ENCODE peak calls at places on chromosomes 3 and 15, in nine cellular contexts. M, T, P, D, C, R, Y, X and E are unnamed samples.

GRCh38 chr3:122508135-122508914 is 6.4 kb downstream of the KPNA1 start:
- DNase-seq in M (no peak), Y (no peak), P (no peak), R (no peak), X (no peak), C (no peak), T (no peak), D (no peak), E (no peak)

GRCh38 chr15:68055224-68055705 is 1.1 kb downstream of the PIAS1 start:
- DNase-seq in C (no peak), D (peak), P (peak), Y (no peak), R (peak), T (peak), X (no peak), M (no peak), E (no peak)

GRCh38 chr15:78840661-78841060 is 29.4 kb upstream of the ADAMTS7 start:
- DNase-seq in X (no peak), P (no peak), R (peak), M (no peak), D (no peak), C (no peak), T (no peak), Y (no peak), E (no peak)

GRCh38 chr3:129441782-129442181 is 1.8 kb downstream of the IFT122 start:
- DNase-seq in Y (no peak), X (no peak), C (no peak), R (peak), P (no peak), T (no peak), M (no peak), D (no peak), E (no peak)

GRCh38 chr15:69143756-69144436 is 16.5 kb upstream of the GLCE start:
- DNase-seq in M (no peak), X (no peak), Y (no peak), C (no peak), D (no peak), T (no peak), R (no peak), P (no peak), E (no peak)

GRCh38 chr15:88932271-88932874 is 19.2 kb upstream of the MFGE8 start:
- DNase-seq in D (no peak), R (no peak), C (no peak), P (no peak), M (no peak), X (no peak), T (no peak), Y (no peak), E (no peak)

GRCh38 chr3:62587579-62588031 is 214.3 kb upstream of the FEZF2 start:
- DNase-seq in X (no peak), M (no peak), R (peak), D (no peak), T (no peak), Y (no peak), P (no peak), C (peak), E (no peak)

GRCh38 chr15:89442671-89443307 is 53.6 kb downstream of the RHCG start:
- DNase-seq in D (peak), R (peak), P (peak), C (no peak), Y (peak), M (no peak), X (no peak), T (peak), E (no peak)

GRCh38 chr15:56205061-56205876 is 38.4 kb downstream of the RFX7 start:
- DNase-seq in Y (no peak), D (no peak), M (no peak), R (no peak), P (no peak), X (no peak), C (no peak), T (no peak), E (no peak)

GRCh38 chr3:78867409-78868372 is 900.1 kb downstream of the ROBO1 start:
- DNase-seq in C (no peak), X (no peak), M (no peak), D (no peak), T (no peak), P (no peak), R (no peak), Y (no peak), E (no peak)

GRCh38 chr3:39254806-39255449 is 24.9 kb downstream of the CX3CR1 start:
- DNase-seq in X (no peak), C (no peak), R (no peak), P (no peak), D (no peak), M (no peak), T (no peak), Y (no peak), E (no peak)

GRCh38 chr3:46351646-46352045 is 2.3 kb upstream of the CCR2 start:
- DNase-seq in M (no peak), R (no peak), C (peak), T (no peak), Y (no peak), D (no peak), P (no peak), X (no peak), E (no peak)

DNA sequence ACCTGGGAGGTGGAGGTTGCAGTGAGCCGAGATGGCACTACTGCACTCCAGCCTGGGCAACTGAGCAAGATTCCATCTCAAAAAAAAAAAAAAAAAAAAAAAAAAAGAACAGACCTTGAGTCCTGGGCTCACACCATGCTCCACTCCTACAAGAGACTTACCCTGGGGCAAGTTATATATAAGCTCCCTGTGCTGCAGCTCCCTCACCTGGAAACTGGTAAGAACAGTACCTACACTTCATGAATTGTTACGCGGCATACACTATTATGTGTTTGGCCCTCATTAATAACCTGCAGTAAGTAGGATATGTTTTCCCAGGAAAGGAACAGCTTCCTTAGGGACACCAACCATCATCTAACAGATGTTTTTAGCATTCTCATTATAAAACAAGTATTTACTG is 119.6 kb downstream of the FMN1 start:
- DNase-seq in D (peak), C (no peak), P (no peak), Y (no peak), T (no peak), X (no peak), R (no peak), M (no peak), E (no peak)
- TF ChIP-seq CTCF in D (peak), C (no peak), P (no peak), Y (no peak), T (no peak), X (peak), R (no peak), M (no peak), E (no peak)

DNA sequence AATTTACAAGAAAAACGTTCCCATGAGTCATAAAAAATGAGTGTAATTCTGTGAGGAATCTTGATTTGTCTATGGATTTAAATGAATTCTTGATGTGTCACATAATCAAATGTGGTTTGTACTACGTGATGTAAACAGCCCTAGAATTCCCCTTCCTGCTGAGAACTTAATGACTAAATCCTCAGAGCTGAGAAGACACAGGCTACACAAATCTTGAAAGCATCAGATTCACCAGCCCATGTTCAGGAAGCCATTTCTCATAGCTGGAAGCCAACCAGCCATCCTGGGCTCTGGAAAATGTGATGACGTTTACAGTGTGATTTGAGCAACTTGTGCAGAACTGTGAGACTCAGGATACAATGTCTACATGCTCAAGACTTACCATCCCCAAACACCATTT is 193.7 kb upstream of the MME start:
- DNase-seq in X (no peak), M (no peak), Y (no peak), C (no peak), R (peak), P (no peak), T (no peak), D (no peak), E (no peak)
- TF ChIP-seq EP300 in X (no peak), M (no peak), Y (no peak), C (no peak), R (peak), P (no peak), T (no peak), D (no peak), E (no peak)

GRCh38 chr3:132650153-132650552 is 9.5 kb downstream of the ACAD11 start:
- DNase-seq in T (no peak), D (no peak), Y (no peak), M (no peak), P (no peak), C (no peak), R (no peak), X (no peak), E (no peak)

GRCh38 chr3:132657869-132658747 is 1.5 kb downstream of the ACAD11 start:
- DNase-seq in T (no peak), D (no peak), X (no peak), C (no peak), R (no peak), M (no peak), Y (no peak), P (no peak), E (no peak)

GRCh38 chr3:132652640-132653270 is 6.9 kb downstream of the ACAD11 start:
- DNase-seq in P (no peak), D (no peak), C (no peak), Y (no peak), T (no peak), R (no peak), M (no peak), X (no peak), E (no peak)

GRCh38 chr3:132655471-132655870 is 4.1 kb downstream of the ACAD11 start:
- DNase-seq in T (no peak), R (no peak), Y (no peak), P (no peak), M (no peak), C (no peak), D (no peak), X (no peak), E (no peak)

DNA sequence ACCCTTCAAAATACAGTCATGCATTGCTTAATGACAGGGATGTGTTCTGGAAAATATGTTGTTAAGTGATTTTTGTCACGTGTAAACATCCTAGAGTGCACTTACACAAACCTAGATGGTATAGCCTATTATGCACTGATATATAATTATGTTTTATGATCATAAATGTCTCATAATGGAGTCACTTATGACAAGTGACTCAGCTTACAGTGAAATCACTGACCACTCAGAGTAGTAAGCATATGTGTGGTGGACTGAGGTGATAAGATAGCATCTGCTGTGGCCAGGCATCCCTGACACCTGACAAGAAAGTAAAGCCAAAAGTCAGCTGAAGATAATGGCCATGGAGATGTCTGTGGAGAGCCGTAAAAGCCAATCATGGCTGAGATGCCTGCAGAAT is 5.4 kb downstream of the ACAD11 start:
- DNase-seq in P (no peak), D (no peak), X (no peak), T (peak), R (no peak), Y (no peak), M (no peak), C (no peak), E (no peak)
- TF ChIP-seq CTCF in P (no peak), D (no peak), X (no peak), T (no peak), R (no peak), Y (no peak), M (no peak), C (no peak), E (no peak)

DNA sequence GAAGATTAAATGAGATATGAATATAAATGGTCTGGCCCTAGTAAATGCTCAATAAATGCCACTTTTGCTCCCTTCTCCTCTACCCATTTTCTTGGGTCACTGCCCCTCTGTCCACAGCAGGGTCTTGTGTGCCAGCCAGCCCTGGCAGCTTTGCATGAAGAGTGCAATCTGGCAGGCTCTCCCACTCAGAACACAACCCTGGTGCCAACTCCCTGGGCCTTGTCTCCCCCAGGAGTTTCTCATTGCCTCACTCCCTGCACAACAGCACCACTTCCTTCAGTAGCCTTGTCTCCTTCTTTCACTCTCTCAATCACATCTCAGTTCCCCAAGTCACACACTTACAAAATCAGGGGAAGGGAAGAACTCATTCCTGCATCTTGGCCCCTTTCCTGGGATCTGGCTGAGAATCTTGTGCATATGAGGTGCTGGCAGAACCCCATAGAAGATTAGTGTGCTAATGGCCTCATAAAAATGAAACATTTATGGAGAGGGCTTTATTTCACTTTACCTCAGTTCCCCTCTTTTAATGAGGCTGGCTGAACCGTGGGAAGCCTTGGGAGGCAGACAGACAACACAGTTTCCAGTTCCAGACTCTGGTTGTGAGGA is 445.9 kb upstream of the PROK2 start:
- DNase-seq in T (no peak), D (no peak), R (no peak), M (no peak), Y (no peak), X (no peak), P (no peak), C (no peak), E (no peak)
- TF ChIP-seq EP300 in T (no peak), D (no peak), R (no peak), M (no peak), Y (no peak), X (no peak), P (no peak), C (no peak), E (no peak)

DNA sequence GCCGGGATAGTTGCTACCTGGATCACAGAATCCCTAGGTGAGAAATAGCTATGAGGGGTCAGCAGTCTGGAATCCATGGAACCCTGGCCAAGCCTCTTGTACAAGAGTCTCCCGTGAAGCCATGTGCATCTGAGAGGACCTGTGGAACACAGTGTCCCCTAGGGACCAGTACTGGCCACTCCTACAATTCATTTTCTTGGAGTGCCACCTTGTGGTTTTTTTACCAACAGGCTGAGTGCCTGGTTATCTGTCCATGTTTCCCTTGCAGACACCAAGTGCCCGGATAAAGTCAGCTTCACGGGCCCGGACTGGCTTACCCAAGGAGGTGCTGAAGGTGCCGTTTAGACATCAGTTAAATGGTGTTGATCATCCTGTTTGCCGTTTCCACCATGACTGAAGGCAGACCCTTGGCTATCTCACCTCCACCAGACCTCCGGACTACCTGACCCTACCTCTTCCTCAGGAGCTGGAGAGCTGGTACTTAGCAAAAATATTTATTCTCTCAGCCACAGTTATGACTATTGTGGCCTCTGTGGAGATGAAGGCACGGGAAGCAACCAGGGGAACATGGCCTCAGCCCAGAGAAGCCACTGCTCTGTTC is 93.9 kb downstream of the RBPMS2 start:
- DNase-seq in C (no peak), D (peak), Y (peak), P (peak), R (peak), M (no peak), T (peak), X (no peak), E (no peak)
- TF ChIP-seq CTCF in C (peak), D (peak), Y (no peak), P (peak), R (peak), M (peak), T (peak), X (peak), E (no peak)

GRCh38 chr15:85749261-85750151 is 45.2 kb downstream of the KLHL25 start:
- DNase-seq in M (peak), X (no peak), Y (peak), C (no peak), D (no peak), P (no peak), T (no peak), R (no peak), E (no peak)
- TF ChIP-seq EP300 in M (no peak), X (no peak), Y (no peak), C (no peak), D (no peak), P (no peak), T (no peak), R (no peak), E (no peak)

GRCh38 chr15:97059276-97059675 is 728.8 kb downstream of the NR2F2 start:
- DNase-seq in Y (no peak), T (no peak), M (no peak), D (no peak), X (no peak), R (no peak), P (no peak), C (no peak), E (no peak)
- TF ChIP-seq CTCF in Y (no peak), T (no peak), M (no peak), D (no peak), X (no peak), R (no peak), P (no peak), C (no peak), E (no peak)